ENCODE peak calls at places on chromosomes 12 and 14, in four cellular contexts. One of them, this sample, is unnamed.

GRCh38 chr12:42017036-42017435 is 127.6 kb downstream of the GXYLT1 start:
- DNase-seq in ovary: no peak
- DNase-seq in thyroid gland: no peak
- DNase-seq in epithelial cell of esophagus: no peak
- DNase-seq in this sample: no peak

GRCh38 chr12:103205906-103206305 is 248.4 kb downstream of the ASCL1 start:
- DNase-seq in epithelial cell of esophagus: peak; percentile 5
- DNase-seq in thyroid gland: no peak
- DNase-seq in ovary: no peak
- DNase-seq in this sample: no peak

GRCh38 chr12:23376238-23376637 is 573.2 kb downstream of the SOX5 start:
- DNase-seq in epithelial cell of esophagus: peak; percentile 8
- DNase-seq in thyroid gland: no peak
- DNase-seq in ovary: no peak
- DNase-seq in this sample: no peak

GRCh38 chr14:104345316-104346111 is 207.1 kb downstream of the KIF26A start:
- DNase-seq in thyroid gland: no peak
- DNase-seq in ovary: peak; percentile 16
- DNase-seq in epithelial cell of esophagus: no peak
- DNase-seq in this sample: no peak

GRCh38 chr12:132141976-132142678 is 2.0 kb downstream of the DDX51 start:
- DNase-seq in ovary: no peak
- DNase-seq in epithelial cell of esophagus: no peak
- DNase-seq in thyroid gland: peak; percentile 3
- DNase-seq in this sample: no peak

GRCh38 chr12:6461401-6462233 is 8.9 kb downstream of the VAMP1 start:
- DNase-seq in ovary: no peak
- DNase-seq in epithelial cell of esophagus: peak; percentile 53
- DNase-seq in thyroid gland: peak; percentile 20
- DNase-seq in this sample: no peak

GRCh38 chr14:55688566-55688965 is 108.6 kb downstream of the KTN1 start:
- DNase-seq in thyroid gland: no peak
- DNase-seq in epithelial cell of esophagus: no peak
- DNase-seq in ovary: no peak
- DNase-seq in this sample: no peak

GRCh38 chr12:118760623-118761022 is 220.7 kb upstream of the SRRM4 start:
- DNase-seq in ovary: no peak
- DNase-seq in thyroid gland: no peak
- DNase-seq in epithelial cell of esophagus: no peak
- DNase-seq in this sample: no peak

GRCh38 chr12:18631339-18631738 is 106.5 kb downstream of the PLCZ1 start:
- DNase-seq in ovary: no peak
- DNase-seq in epithelial cell of esophagus: no peak
- DNase-seq in thyroid gland: no peak
- DNase-seq in this sample: no peak

GRCh38 chr14:74289801-74290200 is 12.9 kb downstream of the ABCD4 start:
- DNase-seq in epithelial cell of esophagus: no peak
- DNase-seq in ovary: no peak
- DNase-seq in thyroid gland: no peak
- DNase-seq in this sample: no peak

GRCh38 chr14:74293621-74294020 is 9.1 kb downstream of the ABCD4 start:
- DNase-seq in thyroid gland: no peak
- DNase-seq in ovary: no peak
- DNase-seq in epithelial cell of esophagus: no peak
- DNase-seq in this sample: no peak

GRCh38 chr14:74286736-74287135 is 16.0 kb downstream of the ABCD4 start:
- DNase-seq in ovary: no peak
- DNase-seq in epithelial cell of esophagus: no peak
- DNase-seq in thyroid gland: no peak
- DNase-seq in this sample: no peak

GRCh38 chr14:74292061-74292460 is 10.7 kb downstream of the ABCD4 start:
- DNase-seq in thyroid gland: no peak
- DNase-seq in ovary: no peak
- DNase-seq in epithelial cell of esophagus: no peak
- DNase-seq in this sample: no peak

GRCh38 chr14:74290415-74290814 is 12.3 kb downstream of the ABCD4 start:
- DNase-seq in thyroid gland: no peak
- DNase-seq in epithelial cell of esophagus: peak; percentile 26
- DNase-seq in ovary: no peak
- DNase-seq in this sample: peak; percentile 53
- TF ChIP-seq CTCF in thyroid gland: peak; percentile 31
- TF ChIP-seq CTCF in epithelial cell of esophagus: peak; percentile 47
- TF ChIP-seq CTCF in ovary: no peak
- TF ChIP-seq CTCF in this sample: peak; percentile 68

DNA sequence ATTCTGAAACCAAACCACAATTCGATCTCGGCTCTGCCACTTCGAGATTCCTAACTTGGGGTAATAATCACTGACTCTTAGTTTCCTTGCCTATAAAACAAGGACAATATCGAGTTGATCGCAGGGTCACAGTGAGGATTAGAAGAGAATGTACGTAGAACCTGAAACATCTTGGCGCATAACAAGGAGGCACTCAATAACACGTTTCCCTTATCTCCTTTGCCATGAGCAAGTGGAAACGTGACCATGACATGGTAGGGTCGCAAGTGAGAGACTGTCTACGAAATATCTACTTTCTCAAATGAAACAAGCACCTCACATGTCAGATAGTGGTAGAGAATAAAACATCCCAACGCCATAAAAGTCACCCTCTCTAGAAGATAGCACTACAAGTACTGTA is 2.3 kb downstream of the DICER1 start:
- DNase-seq in thyroid gland: no peak
- DNase-seq in epithelial cell of esophagus: no peak
- DNase-seq in ovary: no peak
- DNase-seq in this sample: no peak
- H3K4me3 ChIP-seq in thyroid gland: no peak overlapping the region
- H3K4me3 ChIP-seq in epithelial cell of esophagus: peak overlapping the region; percentile 74
- H3K4me3 ChIP-seq in ovary: no peak overlapping the region
- H3K4me3 ChIP-seq in this sample: no peak overlapping the region

DNA sequence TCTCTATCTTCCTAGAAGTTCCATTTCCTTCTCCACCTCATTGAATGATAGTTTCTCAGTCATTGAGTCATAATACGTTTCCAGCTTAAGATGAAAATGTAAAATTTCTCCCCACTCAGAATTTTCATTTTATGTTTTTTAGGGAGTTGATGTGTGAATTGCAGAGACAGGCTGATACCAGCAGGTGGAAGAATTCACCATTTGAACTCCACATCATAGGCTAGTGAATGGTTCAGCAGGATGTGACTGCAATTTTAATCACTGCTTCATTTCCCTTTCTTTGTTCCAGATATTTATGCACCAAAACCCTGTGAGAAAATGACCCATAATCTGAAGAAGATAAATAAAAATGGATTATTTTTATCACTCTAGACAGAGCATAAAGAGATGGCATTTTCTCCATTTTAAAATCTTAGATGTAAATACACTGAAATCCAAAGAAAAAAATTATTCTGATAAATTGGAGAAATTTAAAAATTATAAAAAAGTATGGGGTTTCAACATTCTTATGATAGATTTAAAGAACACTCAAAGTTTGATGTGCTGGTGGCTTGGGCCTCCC is 10.6 kb upstream of the PYGL start:
- DNase-seq in thyroid gland: no peak
- DNase-seq in epithelial cell of esophagus: peak; percentile 82
- DNase-seq in ovary: no peak
- DNase-seq in this sample: peak; percentile 86
- TF ChIP-seq CTCF in thyroid gland: peak; percentile 69
- TF ChIP-seq CTCF in epithelial cell of esophagus: peak; percentile 79
- TF ChIP-seq CTCF in ovary: peak; percentile 51
- TF ChIP-seq CTCF in this sample: peak; percentile 77

GRCh38 chr12:95003213-95003920 is at the start of gene NDUFA12:
- DNase-seq in ovary: peak; percentile 96
- DNase-seq in epithelial cell of esophagus: peak; percentile 97
- DNase-seq in thyroid gland: peak; percentile 96
- DNase-seq in this sample: peak; percentile 98
- H3K4me3 ChIP-seq in ovary: peak within 1 kb of the TSS; percentile 74
- H3K4me3 ChIP-seq in epithelial cell of esophagus: peak within 1 kb of the TSS; percentile 99
- H3K4me3 ChIP-seq in thyroid gland: peak within 1 kb of the TSS; percentile 66
- H3K4me3 ChIP-seq in this sample: peak within 1 kb of the TSS; percentile 86